ENCODE peak calls at places on chromosomes 13 and 19, in four cellular contexts. Y is aorta, H is A673, D is GM12864. Q is an unnamed sample.

GRCh38 chr19:335072-335471 is 9.5 kb downstream of the MIER2 start:
- DNase-seq in D (no peak), H (no peak), Y (no peak), Q (no peak)

GRCh38 chr19:47723573-47723923 is 10.3 kb downstream of the EHD2 start:
- DNase-seq in H (peak; percentile 62), D (no peak), Y (peak; percentile 89), Q (peak; percentile 60)

GRCh38 chr13:66994097-66994496 is 236.0 kb downstream of the PCDH9 start:
- DNase-seq in Y (peak; percentile 78), H (peak; percentile 75), D (peak; percentile 8), Q (no peak)

GRCh38 chr19:31378404-31378803 is 29.2 kb upstream of the TSHZ3 start:
- DNase-seq in Y (no peak), D (no peak), H (no peak), Q (no peak)

GRCh38 chr19:18415177-18415867 is 3.9 kb upstream of the SSBP4 start:
- DNase-seq in D (no peak), H (peak; percentile 99), Y (peak; percentile 89), Q (no peak)

GRCh38 chr19:9130965-9131364 is 4.2 kb upstream of the OR7G3 start:
- DNase-seq in D (no peak), H (no peak), Y (no peak), Q (peak; percentile 39)

GRCh38 chr13:86020350-86021002 is 221.3 kb upstream of the SLITRK6 start:
- DNase-seq in D (no peak), Y (no peak), H (peak; percentile 34), Q (no peak)

GRCh38 chr13:113748862-113749451 is 10.1 kb upstream of the TMEM255B start:
- DNase-seq in D (no peak), Y (peak; percentile 42), H (no peak), Q (no peak)

GRCh38 chr13:30403491-30403890 is 18.8 kb upstream of the UBE2L5 start:
- DNase-seq in Y (no peak), H (no peak), D (no peak), Q (no peak)

GRCh38 chr13:79393564-79394249 is 12.3 kb downstream of the RBM26 start:
- DNase-seq in Y (peak; percentile 43), D (peak; percentile 57), H (no peak), Q (peak; percentile 72)

GRCh38 chr13:76813874-76814273 is 72.3 kb downstream of the KCTD12 start:
- DNase-seq in H (no peak), Y (no peak), D (no peak), Q (peak; percentile 81)

GRCh38 chr19:49231389-49231788 is 73.8 kb downstream of the TRPM4 start:
- DNase-seq in H (no peak), D (peak; percentile 60), Y (peak; percentile 3), Q (no peak)

GRCh38 chr13:113138792-113139551 is 16.4 kb downstream of the F10 start:
- DNase-seq in H (no peak), Y (no peak), D (no peak), Q (no peak)

GRCh38 chr13:40505196-40505595 is 161.2 kb downstream of the FOXO1 start:
- DNase-seq in Y (no peak), D (no peak), H (no peak), Q (no peak)

GRCh38 chr13:105763851-105764250 is 771.6 kb downstream of the EFNB2 start:
- DNase-seq in H (no peak), D (no peak), Y (no peak), Q (no peak)

GRCh38 chr19:10639836-10640235 is 14.3 kb upstream of the ILF3 start:
- DNase-seq in Y (no peak), H (no peak), D (no peak), Q (no peak)

GRCh38 chr13:83151308-83151660 is 731.0 kb downstream of the SLITRK1 start:
- DNase-seq in Y (no peak), D (no peak), H (no peak), Q (no peak)

GRCh38 chr13:28545583-28546333 is 50.8 kb upstream of the FLT1 start:
- DNase-seq in D (no peak), Y (no peak), H (no peak), Q (no peak)

GRCh38 chr19:38844093-38844686 is 5.6 kb downstream of the HNRNPL start:
- DNase-seq in D (no peak), Y (peak; percentile 9), H (no peak), Q (no peak)

GRCh38 chr19:33292595-33293254 is 9.6 kb downstream of the CEBPA start:
- DNase-seq in D (no peak), Y (peak; percentile 46), H (peak; percentile 29), Q (no peak)

GRCh38 chr19:14073232-14073924 is 792 bp downstream of the MISP3 start:
- DNase-seq in Y (peak; percentile 85), D (no peak), H (peak; percentile 84), Q (peak; percentile 75)

GRCh38 chr19:33291623-33292534 is 10.5 kb downstream of the CEBPA start:
- DNase-seq in D (no peak), H (no peak), Y (peak; percentile 21), Q (no peak)

GRCh38 chr19:1253514-1254080 is 5.2 kb downstream of the MIDN start:
- DNase-seq in D (no peak), H (no peak), Y (no peak), Q (no peak)

GRCh38 chr19:10747271-10747670 is 29.4 kb downstream of the DNM2 start:
- DNase-seq in Y (no peak), H (no peak), D (no peak), Q (no peak)

GRCh38 chr13:106569233-106570095 is 1.5 kb upstream of the ARGLU1 start:
- DNase-seq in H (no peak), Y (no peak), D (no peak), Q (no peak)

GRCh38 chr19:30267332-30267731 is 104.9 kb upstream of the ZNF536 start:
- DNase-seq in Y (no peak), H (no peak), D (no peak), Q (no peak)

GRCh38 chr13:64723735-64724134 is 2506.4 kb downstream of the PCDH9 start:
- DNase-seq in Y (no peak), H (peak; percentile 49), D (no peak), Q (no peak)

DNA sequence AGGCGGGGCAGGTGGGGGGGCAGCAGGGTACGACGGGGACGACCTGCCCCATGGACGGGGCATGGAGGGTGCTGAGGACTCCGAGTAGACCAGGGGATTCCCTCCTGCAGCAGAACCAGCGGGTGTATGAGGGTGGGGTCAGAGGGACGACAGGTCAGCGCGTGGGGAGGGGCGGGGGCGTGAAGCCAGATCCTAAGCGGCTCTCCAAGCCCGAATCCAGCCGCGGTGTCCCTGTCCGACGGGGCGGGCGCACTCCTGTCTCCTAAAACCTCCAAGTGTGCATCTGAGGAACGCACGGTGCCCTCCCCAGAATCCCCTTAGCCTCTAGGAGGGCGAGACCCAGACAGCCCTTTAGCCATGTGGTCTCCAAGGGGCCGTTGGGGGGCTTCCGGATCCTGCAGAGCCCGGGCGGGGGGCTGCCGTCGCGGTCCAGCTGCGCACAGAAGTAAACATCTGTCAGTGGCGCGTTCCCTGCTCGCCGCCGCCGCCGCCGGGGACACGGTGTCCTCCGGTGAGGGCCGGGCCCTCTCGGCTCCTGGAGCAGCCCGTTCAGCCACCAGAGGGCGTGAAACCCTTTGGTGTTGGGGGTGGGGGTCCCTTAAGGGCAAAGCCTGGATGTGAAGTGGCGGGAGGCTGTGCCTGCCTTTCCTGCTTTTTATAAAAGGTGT is 732 bp downstream of the NRTN start:
- DNase-seq in Y (peak; percentile 41), H (peak; percentile 85), D (no peak), Q (no peak)
- H3K4me3 ChIP-seq in Y (no peak overlapping the region), H (peak overlapping the region; percentile 47), D (no peak overlapping the region), Q (peak overlapping the region; percentile 15)

GRCh38 chr19:15456441-15456840 is 6.7 kb upstream of the WIZ start:
- DNase-seq in Y (no peak), D (no peak), H (no peak), Q (no peak)

GRCh38 chr19:15456871-15457700 is 7.3 kb downstream of the RASAL3 start:
- DNase-seq in Y (no peak), D (no peak), H (peak; percentile 54), Q (no peak)

GRCh38 chr19:15454371-15454800 is 4.6 kb upstream of the WIZ start:
- DNase-seq in H (no peak), Y (no peak), D (no peak), Q (no peak)

GRCh38 chr19:15455996-15456395 is 6.2 kb upstream of the WIZ start:
- DNase-seq in D (no peak), Y (no peak), H (no peak), Q (no peak)

DNA sequence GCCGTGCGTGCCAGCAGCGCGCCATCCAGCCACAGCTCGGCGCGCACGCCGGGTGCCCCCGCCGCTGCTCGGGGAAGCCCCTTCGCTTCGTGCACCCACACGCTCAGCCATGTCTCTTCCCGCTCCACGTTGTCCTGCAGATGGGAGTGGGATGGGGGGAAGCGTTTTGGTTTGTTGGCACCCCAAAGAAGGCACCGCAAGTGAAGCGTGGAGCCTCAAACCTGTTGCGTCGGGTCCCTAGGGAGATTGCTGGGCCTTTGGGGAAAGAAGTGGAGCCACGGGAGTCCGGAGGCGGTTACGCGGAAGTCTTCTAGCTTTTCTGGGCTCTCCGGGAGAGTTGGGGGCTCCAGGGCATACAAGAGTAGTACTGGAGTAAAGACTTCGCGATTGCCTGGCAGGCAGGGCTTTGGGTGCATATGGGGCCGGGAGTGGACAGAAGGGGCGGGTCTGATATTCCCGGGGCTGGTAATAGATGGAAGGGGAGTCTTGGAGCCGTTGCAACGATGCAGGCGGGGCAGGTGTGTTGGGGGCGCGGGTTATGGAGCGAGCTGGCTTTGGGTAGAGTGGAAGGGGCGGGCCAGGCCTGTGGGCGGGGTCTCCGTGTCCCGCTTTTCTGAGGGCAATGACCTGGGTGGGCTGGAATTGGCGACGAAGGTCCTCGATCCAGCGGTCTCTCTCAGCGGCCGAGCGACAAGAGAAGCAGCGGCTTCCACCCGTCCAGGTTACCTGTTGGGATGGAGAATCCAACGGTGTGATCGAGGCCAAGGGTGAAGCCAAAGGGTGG is 6.5 kb downstream of the RASAL3 start:
- DNase-seq in H (peak; percentile 39), Y (no peak), D (no peak), Q (no peak)
- H3K4me3 ChIP-seq in H (no peak overlapping the region), Y (no peak overlapping the region), D (no peak overlapping the region), Q (no peak overlapping the region)

GRCh38 chr19:7920520-7921301 is 573 bp downstream of the SNAPC2 start:
- DNase-seq in D (peak; percentile 87), Y (peak; percentile 99), H (peak; percentile 98), Q (peak; percentile 89)
- H3K4me3 ChIP-seq in D (peak overlapping the region; percentile 80), Y (peak overlapping the region; percentile 59), H (peak overlapping the region; percentile 71), Q (peak overlapping the region; percentile 67)

GRCh38 chr19:34366670-34367423 is 1.9 kb downstream of the GPI start:
- DNase-seq in Y (no peak), H (no peak), D (no peak), Q (no peak)
- H3K4me3 ChIP-seq in Y (no peak overlapping the region), H (peak overlapping the region; percentile 100), D (peak overlapping the region; percentile 86), Q (peak overlapping the region; percentile 92)